ENCODE peak calls at places on chromosomes 4 and X, in ten cellular contexts. D is transverse colon, A is neural progenitor cell, T is fibroblast of lung, I is foreskin keratinocyte, F is lung, Q is AG09309, W is brain microvascular endothelial cell, R is fibroblast of pulmonary artery, O is fibroblast of the aortic adventitia. C is an unnamed sample.

GRCh38 chr4:173332963-173333657 is 1.0 kb downstream of the HMGB2 start:
- DNase-seq in D (no peak), A (no peak), T (no peak), I (no peak), F (no peak), Q (no peak), W (no peak), R (no peak), O (no peak), C (no peak)

GRCh38 chr4:89511776-89512175 is 204.2 kb upstream of the GPRIN3 start:
- DNase-seq in D (no peak), A (no peak), T (no peak), I (no peak), F (no peak), Q (no peak), W (no peak), R (no peak), O (no peak), C (no peak)

GRCh38 chr4:73206236-73206635 is 52.4 kb downstream of the ANKRD17 start:
- DNase-seq in D (no peak), A (no peak), T (no peak), I (no peak), F (no peak), Q (no peak), W (no peak), R (no peak), O (no peak), C (no peak)

GRCh38 chr4:3458371-3458770 is 4.7 kb upstream of the DOK7 start:
- DNase-seq in D (no peak), A (no peak), T (no peak), I (no peak), F (no peak), Q (no peak), W (no peak), R (no peak), O (no peak), C (no peak)

GRCh38 chr4:40940317-40940720 is 190.6 kb downstream of the NSUN7 start:
- DNase-seq in D (peak; percentile 9), A (no peak), T (peak; percentile 72), I (no peak), F (no peak), Q (no peak), W (no peak), R (peak; percentile 46), O (peak; percentile 71), C (no peak)

GRCh38 chrX:72554448-72555140 is 18.0 kb downstream of the HDAC8 start:
- DNase-seq in D (no peak), A (peak; percentile 74), T (no peak), I (peak; percentile 42), F (no peak), Q (no peak), W (peak; percentile 29), R (no peak), O (no peak), C (no peak)

GRCh38 chrX:31199051-31199769 is 127.4 kb upstream of the FTHL17 start:
- DNase-seq in D (no peak), A (no peak), T (peak; percentile 13), I (no peak), F (no peak), Q (peak; percentile 81), W (no peak), R (peak; percentile 54), O (no peak), C (peak; percentile 21)

GRCh38 chrX:11533211-11533651 is 132.5 kb downstream of the ARHGAP6 start:
- DNase-seq in D (no peak), A (peak; percentile 46), T (peak; percentile 89), I (peak; percentile 2), F (no peak), Q (peak; percentile 77), W (no peak), R (peak; percentile 85), O (peak; percentile 91), C (peak; percentile 33)

GRCh38 chrX:70509078-70509477 is 64.4 kb downstream of the DLG3 start:
- DNase-seq in D (no peak), A (no peak), T (no peak), I (no peak), F (no peak), Q (no peak), W (no peak), R (no peak), O (no peak), C (no peak)

GRCh38 chr4:183838987-183839712 is 66.0 kb upstream of the STOX2 start:
- DNase-seq in D (no peak), A (peak; percentile 45), T (peak; percentile 53), I (no peak), F (no peak), Q (no peak), W (peak; percentile 5), R (peak; percentile 31), O (peak; percentile 42), C (no peak)

GRCh38 chrX:13901354-13901753 is 84.5 kb upstream of the GPM6B start:
- DNase-seq in D (no peak), A (no peak), T (no peak), I (no peak), F (no peak), Q (no peak), W (no peak), R (no peak), O (no peak), C (no peak)

GRCh38 chr4:96675916-96676315 is 836.0 kb downstream of the PDHA2 start:
- DNase-seq in D (no peak), A (no peak), T (no peak), I (no peak), F (no peak), Q (no peak), W (peak; percentile 59), R (peak; percentile 18), O (no peak), C (no peak)

GRCh38 chr4:158754385-158755180 is 14.2 kb upstream of the FNIP2 start:
- DNase-seq in D (no peak), A (no peak), T (no peak), I (no peak), F (no peak), Q (peak; percentile 71), W (no peak), R (no peak), O (peak; percentile 56), C (peak; percentile 73)

GRCh38 chrX:72662020-72662747 is 51.9 kb downstream of the PHKA1 start:
- DNase-seq in D (no peak), A (no peak), T (no peak), I (no peak), F (no peak), Q (no peak), W (no peak), R (no peak), O (no peak), C (no peak)

GRCh38 chr4:123616970-123617392 is 220.4 kb downstream of the SPRY1 start:
- DNase-seq in D (peak; percentile 46), A (peak; percentile 45), T (no peak), I (no peak), F (peak; percentile 43), Q (peak; percentile 35), W (peak; percentile 71), R (peak; percentile 95), O (peak; percentile 44), C (no peak)

GRCh38 chr4:94419956-94420355 is 31.8 kb upstream of the PDLIM5 start:
- DNase-seq in D (no peak), A (no peak), T (peak; percentile 23), I (peak; percentile 59), F (no peak), Q (no peak), W (peak; percentile 38), R (peak; percentile 73), O (peak; percentile 78), C (no peak)

GRCh38 chr4:109676886-109677285 is 26.4 kb downstream of the CASP6 start:
- DNase-seq in D (no peak), A (no peak), T (no peak), I (no peak), F (no peak), Q (no peak), W (no peak), R (no peak), O (no peak), C (no peak)
- TF ChIP-seq CTCF in D (no peak), A (no peak), T (no peak), I (peak; percentile 17), F (no peak), Q (peak; percentile 8), W (peak; percentile 11), R (no peak), O (no peak), C (no peak)

DNA sequence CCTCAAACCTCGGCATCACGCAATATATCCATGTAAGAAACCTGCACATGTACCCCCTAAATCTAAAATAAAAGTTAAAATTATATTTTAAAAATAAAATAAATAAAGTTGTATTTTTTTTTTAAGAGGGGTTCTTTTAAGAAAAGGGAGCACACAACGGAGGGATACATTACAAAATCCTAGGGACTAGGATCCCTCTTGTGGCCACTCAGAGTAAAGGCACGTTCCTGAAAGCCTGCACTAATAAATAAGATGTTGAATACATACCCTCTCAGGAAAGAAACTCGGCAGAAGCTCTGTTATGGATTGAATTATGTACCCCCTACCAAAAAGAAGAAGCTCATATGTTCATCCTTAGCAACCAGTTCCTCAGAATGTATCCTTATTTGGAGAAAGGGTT is 50.9 kb upstream of the PRDX4 start:
- DNase-seq in D (no peak), A (peak; percentile 34), T (peak; percentile 51), I (no peak), F (no peak), Q (peak; percentile 4), W (peak; percentile 5), R (peak; percentile 45), O (peak; percentile 51), C (no peak)
- TF ChIP-seq CTCF in D (peak; percentile 53), A (peak; percentile 68), T (peak; percentile 61), I (peak; percentile 66), F (no peak), Q (peak; percentile 69), W (peak; percentile 70), R (peak; percentile 55), O (peak; percentile 64), C (peak; percentile 23)

GRCh38 chrX:71514367-71515038 is 18.4 kb upstream of the OGT start:
- DNase-seq in D (peak; percentile 14), A (no peak), T (no peak), I (no peak), F (no peak), Q (no peak), W (no peak), R (no peak), O (no peak), C (no peak)
- TF ChIP-seq CTCF in D (no peak), A (no peak), T (no peak), I (no peak), F (no peak), Q (no peak), W (no peak), R (no peak), O (no peak), C (no peak)

GRCh38 chr4:169263791-169264392 is 6.9 kb downstream of the SH3RF1 start:
- DNase-seq in D (peak; percentile 83), A (no peak), T (no peak), I (no peak), F (peak; percentile 80), Q (no peak), W (no peak), R (no peak), O (no peak), C (no peak)
- TF ChIP-seq CTCF in D (no peak), A (no peak), T (no peak), I (no peak), F (no peak), Q (no peak), W (no peak), R (no peak), O (no peak), C (no peak)

GRCh38 chr4:42750831-42751230 is 93.9 kb upstream of the ATP8A1 start:
- DNase-seq in D (no peak), A (peak; percentile 63), T (no peak), I (no peak), F (no peak), Q (no peak), W (no peak), R (no peak), O (no peak), C (no peak)

GRCh38 chr4:42750091-42750490 is 93.2 kb upstream of the ATP8A1 start:
- DNase-seq in D (no peak), A (no peak), T (no peak), I (no peak), F (no peak), Q (no peak), W (no peak), R (peak; percentile 8), O (peak; percentile 30), C (no peak)
- TF ChIP-seq CTCF in D (no peak), A (peak; percentile 39), T (no peak), I (no peak), F (no peak), Q (no peak), W (no peak), R (no peak), O (peak; percentile 16), C (no peak)

C was measured in AG04449.